ENCODE peak calls at places on chromosome 12, in seven cellular contexts. R, Q, L, S, C, N and X are unnamed samples.

GRCh38 chr12:6488240-6488639 is 4.8 kb downstream of the MRPL51 start:
- DNase-seq in R (no peak), Q (no peak), L (no peak), S (no peak), C (no peak), N (no peak), X (no peak)

GRCh38 chr12:108349245-108349644 is 10.1 kb upstream of the CMKLR1 start:
- DNase-seq in R (no peak), Q (no peak), L (no peak), S (no peak), C (no peak), N (no peak), X (no peak)

GRCh38 chr12:96225994-96226399 is 31.8 kb downstream of the ELK3 start:
- DNase-seq in R (no peak), Q (no peak), L (no peak), S (no peak), C (no peak), N (no peak), X (no peak)

GRCh38 chr12:74021937-74022336 is 515.7 kb upstream of the ATXN7L3B start:
- DNase-seq in R (peak; percentile 29), Q (peak; percentile 5), L (peak; percentile 43), S (no peak), C (peak; percentile 11), N (peak; percentile 40), X (peak; percentile 36)

GRCh38 chr12:124727244-124727673 is 136.4 kb downstream of the SCARB1 start:
- DNase-seq in R (peak; percentile 62), Q (peak; percentile 98), L (no peak), S (no peak), C (peak; percentile 48), N (no peak), X (peak; percentile 84)

GRCh38 chr12:114954626-114955025 is 270.7 kb upstream of the TBX3 start:
- DNase-seq in R (no peak), Q (no peak), L (no peak), S (no peak), C (peak; percentile 42), N (no peak), X (no peak)

GRCh38 chr12:53939141-53940108 is 794 bp downstream of the HOXC13 start:
- DNase-seq in R (no peak), Q (no peak), L (no peak), S (no peak), C (no peak), N (peak; percentile 62), X (no peak)

GRCh38 chr12:23824358-23824757 is 125.1 kb downstream of the SOX5 start:
- DNase-seq in R (no peak), Q (no peak), L (no peak), S (no peak), C (no peak), N (no peak), X (no peak)

GRCh38 chr12:44377443-44378160 is 498.5 kb downstream of the NELL2 start:
- DNase-seq in R (no peak), Q (no peak), L (no peak), S (no peak), C (no peak), N (no peak), X (no peak)

GRCh38 chr12:4584281-4584680 is 22.3 kb downstream of the DYRK4 start:
- DNase-seq in R (no peak), Q (no peak), L (no peak), S (no peak), C (no peak), N (no peak), X (no peak)

GRCh38 chr12:40580346-40580745 is 111.9 kb upstream of the CNTN1 start:
- DNase-seq in R (no peak), Q (no peak), L (no peak), S (no peak), C (no peak), N (no peak), X (no peak)

GRCh38 chr12:106415134-106415533 is 57.6 kb downstream of the POLR3B start:
- DNase-seq in R (no peak), Q (no peak), L (no peak), S (no peak), C (no peak), N (no peak), X (no peak)

GRCh38 chr12:14999421-15000047 is 26.7 kb downstream of the PDE6H start:
- DNase-seq in R (no peak), Q (no peak), L (no peak), S (no peak), C (peak; percentile 21), N (peak; percentile 47), X (no peak)

GRCh38 chr12:6426882-6427671 is 17.7 kb upstream of the CD27 start:
- DNase-seq in R (no peak), Q (no peak), L (no peak), S (no peak), C (no peak), N (no peak), X (no peak)

DNA sequence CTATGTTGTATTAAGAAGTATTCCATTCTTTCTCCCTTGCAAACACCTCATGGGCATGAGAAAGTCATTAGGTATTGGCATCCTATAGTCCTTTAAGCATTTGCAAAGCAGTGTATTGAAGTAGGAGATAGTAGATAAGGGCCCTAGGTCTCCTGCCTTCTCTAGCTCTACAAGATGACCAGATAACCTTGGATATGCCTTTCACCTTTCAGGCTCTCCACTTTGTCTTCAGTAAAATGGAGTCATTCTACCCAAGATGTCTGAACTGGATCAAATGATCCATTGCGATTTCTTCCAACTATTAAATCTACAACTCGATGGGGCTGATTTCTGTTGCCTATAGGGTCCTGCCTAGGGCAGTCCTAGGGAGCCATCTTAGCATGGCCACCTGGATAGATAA is 132.1 kb upstream of the BTG1 start:
- DNase-seq in R (no peak), Q (no peak), L (no peak), S (no peak), C (no peak), N (no peak), X (no peak)
- H3K27ac ChIP-seq in R (peak overlapping the region; percentile 65), Q (no peak overlapping the region), L (no peak overlapping the region), S (no peak overlapping the region), C (no peak overlapping the region), N (no peak overlapping the region), X (no peak overlapping the region)

GRCh38 chr12:22046968-22047390 is 961 bp downstream of the CMAS start:
- DNase-seq in R (no peak), Q (no peak), L (no peak), S (no peak), C (no peak), N (no peak), X (no peak)
- H3K27ac ChIP-seq in R (peak overlapping the region; percentile 97), Q (peak overlapping the region; percentile 79), L (no peak overlapping the region), S (peak overlapping the region; percentile 90), C (peak overlapping the region; percentile 67), N (peak overlapping the region; percentile 83), X (peak overlapping the region; percentile 83)

DNA sequence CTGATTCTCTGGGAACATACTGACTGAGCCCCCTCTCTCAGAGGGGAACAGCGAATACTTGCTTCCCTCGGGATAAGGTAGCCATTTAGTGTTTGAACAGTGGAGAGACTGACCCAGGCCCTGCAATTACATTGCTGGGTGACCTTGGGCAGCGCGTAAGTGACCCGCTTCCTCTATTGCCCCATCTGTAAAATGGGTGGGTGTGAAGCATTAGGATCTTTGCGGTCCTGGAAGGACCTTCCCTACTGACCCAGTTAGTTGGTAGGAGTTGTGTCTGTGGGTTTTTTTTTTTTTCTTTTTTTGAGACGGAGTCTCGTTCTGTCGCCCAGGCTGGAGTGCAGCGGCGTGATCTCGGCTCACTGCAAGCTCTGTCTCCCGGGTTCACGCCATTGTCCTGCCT is 1.2 kb upstream of the KMT5A start:
- DNase-seq in R (no peak), Q (no peak), L (no peak), S (no peak), C (no peak), N (no peak), X (no peak)
- H3K27ac ChIP-seq in R (peak overlapping the region; percentile 82), Q (no peak overlapping the region), L (no peak overlapping the region), S (no peak overlapping the region), C (no peak overlapping the region), N (no peak overlapping the region), X (no peak overlapping the region)

GRCh38 chr12:57754411-57755193 is at the start of gene MARCHF9:
- DNase-seq in R (peak; percentile 60), Q (peak; percentile 63), L (no peak), S (no peak), C (no peak), N (peak; percentile 75), X (no peak)

GRCh38 chr12:57757771-57758170 is 2.9 kb downstream of the MARCHF9 start:
- DNase-seq in R (no peak), Q (no peak), L (no peak), S (no peak), C (no peak), N (no peak), X (no peak)

GRCh38 chr12:57755454-57756372 is 810 bp downstream of the MARCHF9 start:
- DNase-seq in R (peak; percentile 32), Q (no peak), L (no peak), S (no peak), C (no peak), N (no peak), X (peak; percentile 75)

GRCh38 chr12:57755194-57755453 is 221 bp downstream of the MARCHF9 start:
- DNase-seq in R (no peak), Q (no peak), L (no peak), S (no peak), C (no peak), N (no peak), X (no peak)

GRCh38 chr12:57756406-57757341 is 1.8 kb downstream of the MARCHF9 start:
- DNase-seq in R (peak; percentile 47), Q (no peak), L (no peak), S (no peak), C (no peak), N (no peak), X (no peak)
- H3K27ac ChIP-seq in R (no peak overlapping the region), Q (no peak overlapping the region), L (no peak overlapping the region), S (no peak overlapping the region), C (no peak overlapping the region), N (no peak overlapping the region), X (no peak overlapping the region)

GRCh38 chr12:89217472-89217871 is 134.8 kb downstream of the DUSP6 start:
- DNase-seq in R (no peak), Q (no peak), L (no peak), S (no peak), C (peak; percentile 45), N (no peak), X (no peak)

GRCh38 chr12:89212339-89212771 is 139.9 kb downstream of the DUSP6 start:
- DNase-seq in R (peak; percentile 32), Q (no peak), L (no peak), S (no peak), C (peak; percentile 37), N (no peak), X (no peak)

GRCh38 chr12:89213139-89213538 is 139.2 kb downstream of the DUSP6 start:
- DNase-seq in R (no peak), Q (no peak), L (no peak), S (no peak), C (no peak), N (no peak), X (no peak)

GRCh38 chr12:89213747-89214146 is 138.6 kb downstream of the DUSP6 start:
- DNase-seq in R (no peak), Q (no peak), L (no peak), S (no peak), C (no peak), N (no peak), X (no peak)

GRCh38 chr12:89216141-89216952 is 136.0 kb downstream of the DUSP6 start:
- DNase-seq in R (no peak), Q (no peak), L (no peak), S (no peak), C (no peak), N (no peak), X (no peak)
- H3K27ac ChIP-seq in R (no peak overlapping the region), Q (no peak overlapping the region), L (no peak overlapping the region), S (no peak overlapping the region), C (no peak overlapping the region), N (peak overlapping the region; percentile 10), X (no peak overlapping the region)